ENCODE peak calls at places on chromosomes 7 and 10, in seven cellular contexts. One of them, this sample, is unnamed.
A peak's percentile ranks its signal among the peaks of the same experiment; 100 is the strongest.

GRCh38 chr7:143936087-143937009 is 1.3 kb downstream of the OR2F2 start:
- DNase-seq in SK-N-SH: peak; percentile 17
- DNase-seq in HepG2: no peak
- DNase-seq in H1: no peak
- DNase-seq in HCT116: no peak
- DNase-seq in K562: no peak
- DNase-seq in GM12878: no peak
- DNase-seq in this sample: no peak

GRCh38 chr7:108973075-108973474 is 403.4 kb downstream of the DNAJB9 start:
- DNase-seq in H1: no peak
- DNase-seq in SK-N-SH: peak; percentile 41
- DNase-seq in GM12878: no peak
- DNase-seq in HCT116: peak; percentile 28
- DNase-seq in HepG2: no peak
- DNase-seq in K562: no peak
- DNase-seq in this sample: no peak

GRCh38 chr10:30435068-30435422 is 1.1 kb downstream of the MAP3K8 start:
- DNase-seq in SK-N-SH: no peak
- DNase-seq in HCT116: no peak
- DNase-seq in K562: no peak
- DNase-seq in H1: no peak
- DNase-seq in HepG2: no peak
- DNase-seq in GM12878: no peak
- DNase-seq in this sample: peak; percentile 24

GRCh38 chr7:4745971-4746919 is 29.2 kb upstream of the AP5Z1 start:
- DNase-seq in K562: no peak
- DNase-seq in HCT116: no peak
- DNase-seq in H1: no peak
- DNase-seq in HepG2: peak; percentile 9
- DNase-seq in GM12878: peak; percentile 48
- DNase-seq in SK-N-SH: no peak
- DNase-seq in this sample: peak; percentile 46

GRCh38 chr7:44309271-44310091 is 15.9 kb downstream of the CAMK2B start:
- DNase-seq in SK-N-SH: peak; percentile 47
- DNase-seq in HepG2: peak; percentile 9
- DNase-seq in GM12878: no peak
- DNase-seq in K562: peak; percentile 65
- DNase-seq in HCT116: no peak
- DNase-seq in H1: peak; percentile 65
- DNase-seq in this sample: peak; percentile 30

GRCh38 chr10:7407368-7408002 is 3.3 kb downstream of the SFMBT2 start:
- DNase-seq in H1: peak; percentile 59
- DNase-seq in SK-N-SH: no peak
- DNase-seq in GM12878: no peak
- DNase-seq in HepG2: no peak
- DNase-seq in HCT116: no peak
- DNase-seq in K562: no peak
- DNase-seq in this sample: no peak

GRCh38 chr7:73891178-73891885 is 30.4 kb downstream of the TMEM270 start:
- DNase-seq in HepG2: no peak
- DNase-seq in K562: peak; percentile 50
- DNase-seq in H1: no peak
- DNase-seq in HCT116: no peak
- DNase-seq in SK-N-SH: peak; percentile 44
- DNase-seq in GM12878: no peak
- DNase-seq in this sample: peak; percentile 85

GRCh38 chr7:30721211-30721610 is 30.7 kb upstream of the INMT start:
- DNase-seq in HCT116: no peak
- DNase-seq in SK-N-SH: no peak
- DNase-seq in K562: no peak
- DNase-seq in GM12878: no peak
- DNase-seq in HepG2: no peak
- DNase-seq in H1: no peak
- DNase-seq in this sample: no peak

GRCh38 chr7:102211590-102212550 is 74.8 kb upstream of the SH2B2 start:
- DNase-seq in K562: no peak
- DNase-seq in H1: no peak
- DNase-seq in HCT116: no peak
- DNase-seq in SK-N-SH: no peak
- DNase-seq in HepG2: no peak
- DNase-seq in GM12878: peak; percentile 69
- DNase-seq in this sample: no peak

GRCh38 chr10:11573497-11573896 is 38.0 kb downstream of the USP6NL start:
- DNase-seq in HCT116: no peak
- DNase-seq in H1: no peak
- DNase-seq in SK-N-SH: no peak
- DNase-seq in HepG2: no peak
- DNase-seq in GM12878: peak; percentile 49
- DNase-seq in K562: no peak
- DNase-seq in this sample: no peak

GRCh38 chr7:101134399-101134980 is 7.6 kb downstream of the SERPINE1 start:
- DNase-seq in SK-N-SH: no peak
- DNase-seq in H1: no peak
- DNase-seq in HepG2: no peak
- DNase-seq in K562: no peak
- DNase-seq in HCT116: no peak
- DNase-seq in GM12878: no peak
- DNase-seq in this sample: no peak

GRCh38 chr7:149782682-149783345 is 9.4 kb upstream of the ZNF467 start:
- DNase-seq in HepG2: no peak
- DNase-seq in H1: no peak
- DNase-seq in GM12878: no peak
- DNase-seq in SK-N-SH: no peak
- DNase-seq in K562: no peak
- DNase-seq in HCT116: no peak
- DNase-seq in this sample: no peak

GRCh38 chr7:88480901-88481300 is 174.2 kb upstream of the STEAP4 start:
- DNase-seq in HepG2: no peak
- DNase-seq in H1: no peak
- DNase-seq in SK-N-SH: no peak
- DNase-seq in HCT116: no peak
- DNase-seq in GM12878: no peak
- DNase-seq in K562: no peak
- DNase-seq in this sample: no peak

GRCh38 chr10:14878266-14879054 is at the start of gene SUV39H2:
- DNase-seq in GM12878: peak; percentile 64
- DNase-seq in SK-N-SH: peak; percentile 100
- DNase-seq in HCT116: peak; percentile 80
- DNase-seq in H1: peak; percentile 98
- DNase-seq in K562: peak; percentile 98
- DNase-seq in HepG2: peak; percentile 87
- DNase-seq in this sample: peak; percentile 98

GRCh38 chr7:22884911-22885823 is 62.5 kb upstream of the TOMM7 start:
- DNase-seq in HCT116: no peak
- DNase-seq in GM12878: peak; percentile 66
- DNase-seq in SK-N-SH: no peak
- DNase-seq in K562: no peak
- DNase-seq in H1: no peak
- DNase-seq in HepG2: no peak
- DNase-seq in this sample: no peak

GRCh38 chr7:129569811-129570215 is 41.7 kb upstream of the NRF1 start:
- DNase-seq in K562: no peak
- DNase-seq in HepG2: peak; percentile 89
- DNase-seq in SK-N-SH: no peak
- DNase-seq in HCT116: peak; percentile 63
- DNase-seq in GM12878: no peak
- DNase-seq in H1: no peak
- DNase-seq in this sample: no peak

GRCh38 chr7:132116369-132116768 is 459.9 kb downstream of the PLXNA4 start:
- DNase-seq in SK-N-SH: no peak
- DNase-seq in HepG2: no peak
- DNase-seq in GM12878: no peak
- DNase-seq in HCT116: no peak
- DNase-seq in K562: no peak
- DNase-seq in H1: no peak
- DNase-seq in this sample: no peak

GRCh38 chr10:12235116-12235694 is 39.2 kb downstream of the CDC123 start:
- DNase-seq in H1: no peak
- DNase-seq in HepG2: no peak
- DNase-seq in HCT116: no peak
- DNase-seq in SK-N-SH: no peak
- DNase-seq in K562: no peak
- DNase-seq in GM12878: no peak
- DNase-seq in this sample: no peak

GRCh38 chr7:48017674-48018073 is 11.2 kb downstream of the SUN3 start:
- DNase-seq in HepG2: no peak
- DNase-seq in K562: no peak
- DNase-seq in SK-N-SH: no peak
- DNase-seq in HCT116: no peak
- DNase-seq in GM12878: no peak
- DNase-seq in H1: no peak
- DNase-seq in this sample: no peak

GRCh38 chr10:49594594-49594993 is 15.5 kb upstream of the SLC18A3 start:
- DNase-seq in SK-N-SH: peak; percentile 83
- DNase-seq in K562: peak; percentile 77
- DNase-seq in H1: peak; percentile 77
- DNase-seq in GM12878: no peak
- DNase-seq in HCT116: peak; percentile 37
- DNase-seq in HepG2: peak; percentile 54
- DNase-seq in this sample: peak; percentile 78

GRCh38 chr10:118799779-118800178 is 45.0 kb upstream of the CACUL1 start:
- DNase-seq in H1: no peak
- DNase-seq in HCT116: peak; percentile 60
- DNase-seq in SK-N-SH: no peak
- DNase-seq in K562: no peak
- DNase-seq in HepG2: no peak
- DNase-seq in GM12878: no peak
- DNase-seq in this sample: no peak

GRCh38 chr10:1394155-1394912 is 338.1 kb downstream of the WDR37 start:
- DNase-seq in HCT116: no peak
- DNase-seq in SK-N-SH: peak; percentile 15
- DNase-seq in H1: no peak
- DNase-seq in GM12878: no peak
- DNase-seq in K562: no peak
- DNase-seq in HepG2: no peak
- DNase-seq in this sample: no peak

GRCh38 chr10:17961551-17962422 is 10.1 kb downstream of the SLC39A12 start:
- DNase-seq in HCT116: no peak
- DNase-seq in H1: no peak
- DNase-seq in SK-N-SH: no peak
- DNase-seq in GM12878: no peak
- DNase-seq in K562: no peak
- DNase-seq in HepG2: no peak
- DNase-seq in this sample: no peak

GRCh38 chr7:35906191-35906908 is 105.5 kb downstream of the SEPTIN7 start:
- DNase-seq in K562: peak; percentile 32
- DNase-seq in HCT116: peak; percentile 66
- DNase-seq in HepG2: peak; percentile 69
- DNase-seq in SK-N-SH: peak; percentile 57
- DNase-seq in H1: peak; percentile 75
- DNase-seq in GM12878: peak; percentile 68
- DNase-seq in this sample: peak; percentile 83

GRCh38 chr10:102617041-102617440 is 27.2 kb upstream of the TRIM8 start:
- DNase-seq in HCT116: no peak
- DNase-seq in HepG2: no peak
- DNase-seq in SK-N-SH: no peak
- DNase-seq in GM12878: no peak
- DNase-seq in K562: no peak
- DNase-seq in H1: no peak
- DNase-seq in this sample: no peak
- TF ChIP-seq JUND in HCT116: no peak
- TF ChIP-seq JUND in HepG2: no peak
- TF ChIP-seq JUND in SK-N-SH: no peak
- TF ChIP-seq JUND in GM12878: no peak
- TF ChIP-seq JUND in K562: no peak
- TF ChIP-seq JUND in H1: no peak
- TF ChIP-seq JUND in this sample: no peak

DNA sequence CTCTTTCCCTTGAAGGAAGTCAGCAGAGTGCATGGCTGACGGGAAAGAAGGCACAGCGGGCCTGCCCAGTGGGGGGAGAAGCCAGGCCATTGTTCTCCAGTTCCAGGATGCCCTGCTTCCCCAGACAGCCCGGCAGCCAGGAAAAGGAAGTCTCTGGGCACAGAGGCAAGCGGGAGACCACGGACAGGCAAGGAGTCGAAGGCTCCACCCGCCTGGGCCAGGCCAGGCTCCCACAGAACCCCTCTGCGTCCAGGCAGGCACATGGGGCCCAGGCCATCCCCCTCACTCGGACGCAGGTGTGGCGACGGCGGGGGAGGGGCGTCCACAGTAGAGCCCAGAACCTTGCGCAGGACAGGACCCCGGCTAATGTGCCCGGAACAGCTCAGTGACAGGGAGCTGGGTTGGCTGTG is 8.7 kb downstream of the GPR146 start:
- DNase-seq in HepG2: no peak
- DNase-seq in SK-N-SH: no peak
- DNase-seq in K562: no peak
- DNase-seq in GM12878: no peak
- DNase-seq in H1: peak; percentile 71
- DNase-seq in HCT116: no peak
- DNase-seq in this sample: no peak
- TF ChIP-seq JUND in HepG2: no peak
- TF ChIP-seq JUND in SK-N-SH: no peak
- TF ChIP-seq JUND in K562: no peak
- TF ChIP-seq JUND in GM12878: no peak
- TF ChIP-seq JUND in H1: no peak
- TF ChIP-seq JUND in HCT116: no peak
- TF ChIP-seq JUND in this sample: no peak

GRCh38 chr10:79320785-79321493 is 26.3 kb upstream of the PPIF start:
- DNase-seq in K562: no peak
- DNase-seq in HepG2: no peak
- DNase-seq in SK-N-SH: no peak
- DNase-seq in GM12878: no peak
- DNase-seq in HCT116: no peak
- DNase-seq in H1: no peak
- DNase-seq in this sample: no peak
- TF ChIP-seq JUND in K562: no peak
- TF ChIP-seq JUND in HepG2: no peak
- TF ChIP-seq JUND in SK-N-SH: no peak
- TF ChIP-seq JUND in GM12878: no peak
- TF ChIP-seq JUND in HCT116: no peak
- TF ChIP-seq JUND in H1: no peak
- TF ChIP-seq JUND in this sample: no peak

GRCh38 chr10:131014271-131014670 is 297.2 kb downstream of the TCERG1L start:
- DNase-seq in H1: no peak
- DNase-seq in GM12878: no peak
- DNase-seq in K562: no peak
- DNase-seq in HepG2: no peak
- DNase-seq in SK-N-SH: no peak
- DNase-seq in HCT116: no peak
- DNase-seq in this sample: peak; percentile 11

GRCh38 chr10:131012641-131012985 is 298.9 kb downstream of the TCERG1L start:
- DNase-seq in SK-N-SH: no peak
- DNase-seq in H1: no peak
- DNase-seq in HCT116: no peak
- DNase-seq in HepG2: no peak
- DNase-seq in K562: no peak
- DNase-seq in GM12878: no peak
- DNase-seq in this sample: no peak

GRCh38 chr10:131011936-131012640 is 299.4 kb downstream of the TCERG1L start:
- DNase-seq in GM12878: no peak
- DNase-seq in K562: no peak
- DNase-seq in HepG2: no peak
- DNase-seq in H1: no peak
- DNase-seq in SK-N-SH: no peak
- DNase-seq in HCT116: no peak
- DNase-seq in this sample: no peak

GRCh38 chr10:131015271-131015670 is 296.2 kb downstream of the TCERG1L start:
- DNase-seq in K562: no peak
- DNase-seq in H1: no peak
- DNase-seq in SK-N-SH: no peak
- DNase-seq in GM12878: no peak
- DNase-seq in HCT116: no peak
- DNase-seq in HepG2: no peak
- DNase-seq in this sample: no peak

GRCh38 chr10:131013281-131013680 is 298.2 kb downstream of the TCERG1L start:
- DNase-seq in H1: no peak
- DNase-seq in K562: no peak
- DNase-seq in SK-N-SH: no peak
- DNase-seq in GM12878: no peak
- DNase-seq in HepG2: no peak
- DNase-seq in HCT116: no peak
- DNase-seq in this sample: no peak
- TF ChIP-seq JUND in H1: no peak
- TF ChIP-seq JUND in K562: no peak
- TF ChIP-seq JUND in SK-N-SH: no peak
- TF ChIP-seq JUND in GM12878: no peak
- TF ChIP-seq JUND in HepG2: no peak
- TF ChIP-seq JUND in HCT116: no peak
- TF ChIP-seq JUND in this sample: no peak